ENCODE peak calls at places on chromosome 19, in five cellular contexts. Y, J, T, Z and P are unnamed samples.

GRCh38 chr19:53942001-53942786 is 20.5 kb upstream of the CACNG8 start:
- DNase-seq in T (no peak), J (peak), Y (no peak), Z (peak), P (no peak)

GRCh38 chr19:49097453-49098288 is 12.4 kb downstream of the SNRNP70 start:
- DNase-seq in T (peak), Y (peak), J (peak), Z (peak), P (no peak)

GRCh38 chr19:48480476-48481190 is 11.5 kb downstream of the CYTH2 start:
- DNase-seq in T (no peak), Y (peak), Z (peak), J (peak), P (no peak)

GRCh38 chr19:42132030-42132628 is at the start of gene POU2F2:
- DNase-seq in Z (no peak), T (peak), J (no peak), Y (peak), P (no peak)

GRCh38 chr19:51971624-51972023 is 15.0 kb downstream of the ZNF350 start:
- DNase-seq in T (no peak), Z (no peak), J (peak), Y (no peak), P (no peak)

GRCh38 chr19:16571283-16571682 is 932 bp downstream of the SLC35E1 start:
- DNase-seq in Z (no peak), Y (no peak), T (no peak), J (peak), P (peak)

GRCh38 chr19:4585556-4585955 is 26.1 kb upstream of the SEMA6B start:
- DNase-seq in J (no peak), Z (no peak), T (no peak), Y (no peak), P (no peak)

GRCh38 chr19:6047256-6047655 is 63.0 kb downstream of the RFX2 start:
- DNase-seq in Y (no peak), T (peak), Z (no peak), J (no peak), P (no peak)

GRCh38 chr19:11041966-11042627 is 47.2 kb upstream of the LDLR start:
- DNase-seq in J (no peak), Z (no peak), Y (no peak), T (no peak), P (no peak)

GRCh38 chr19:49064029-49064629 is 489 bp downstream of the NTF4 start:
- DNase-seq in T (no peak), Z (no peak), J (no peak), Y (no peak), P (no peak)

GRCh38 chr19:49643466-49643865 is 1.5 kb downstream of the SCAF1 start:
- DNase-seq in Z (no peak), Y (no peak), T (no peak), J (no peak), P (no peak)

GRCh38 chr19:32254128-32254527 is 91.3 kb upstream of the ZNF507 start:
- DNase-seq in T (no peak), Z (no peak), Y (no peak), J (no peak), P (no peak)

GRCh38 chr19:1855828-1856255 is 7.5 kb downstream of the KLF16 start:
- DNase-seq in J (no peak), Z (no peak), T (no peak), Y (no peak), P (no peak)

GRCh38 chr19:3533563-3534216 is 5.3 kb upstream of the TEKTIP1 start:
- DNase-seq in Y (no peak), T (no peak), J (no peak), Z (no peak), P (no peak)

GRCh38 chr19:23971598-23971997 is 56.9 kb downstream of the ZNF726 start:
- DNase-seq in Z (no peak), Y (peak), J (no peak), T (no peak), P (no peak)

GRCh38 chr19:45554481-45554880 is 30.1 kb downstream of the OPA3 start:
- DNase-seq in J (no peak), T (no peak), Z (no peak), Y (no peak), P (no peak)

GRCh38 chr19:5877869-5878268 is 7.5 kb upstream of the FUT5 start:
- DNase-seq in Y (no peak), T (no peak), Z (no peak), J (no peak), P (no peak)

GRCh38 chr19:35135389-35135909 is 590 bp upstream of the LGI4 start:
- DNase-seq in J (peak), T (peak), Y (peak), Z (peak), P (no peak)

GRCh38 chr19:34274827-34275625 is 20.7 kb downstream of the GARRE1 start:
- DNase-seq in Y (no peak), J (peak), T (no peak), Z (peak), P (peak)

DNA sequence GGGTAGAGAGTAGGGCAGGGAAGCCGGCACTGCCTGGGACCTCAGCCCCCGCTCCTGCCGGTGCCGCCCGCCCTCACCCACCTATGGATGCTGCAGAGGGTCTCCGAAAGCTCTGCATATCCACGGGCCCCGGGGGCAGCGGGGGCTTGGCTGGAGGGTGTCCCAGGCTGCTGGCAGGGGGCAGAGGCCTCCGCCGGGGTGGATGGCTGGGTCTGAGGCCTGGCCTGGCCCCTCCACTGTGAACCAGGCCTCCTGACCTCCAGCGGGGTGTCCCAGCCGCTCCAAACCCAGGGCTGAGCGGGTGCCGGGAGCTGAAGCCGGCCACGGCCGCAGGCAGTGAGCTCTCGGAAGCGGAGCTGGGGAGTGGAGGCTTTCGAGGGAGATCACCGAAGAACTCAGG is 4.1 kb downstream of the PRAM1 start:
- DNase-seq in Z (no peak), Y (no peak), T (no peak), J (no peak), P (no peak)
- H3K4me3 ChIP-seq in Z (no peak), Y (no peak), T (no peak), J (no peak), P (no peak)

GRCh38 chr19:36719687-36720556 is 32.5 kb downstream of the ZNF567 start:
- DNase-seq in Z (no peak), Y (no peak), J (peak), T (no peak), P (no peak)
- H3K4me3 ChIP-seq in Z (no peak), Y (no peak), J (no peak), T (no peak), P (no peak)

GRCh38 chr19:15555759-15556633 is 47.7 kb downstream of the CYP4F22 start:
- DNase-seq in J (peak), T (peak), Z (peak), Y (peak), P (peak)
- H3K4me3 ChIP-seq in J (peak), T (peak), Z (peak), Y (no peak), P (peak)

GRCh38 chr19:17948967-17949930 is 16.4 kb downstream of the CCDC124 start:
- DNase-seq in Z (no peak), J (no peak), Y (no peak), T (no peak), P (no peak)
- H3K4me3 ChIP-seq in Z (no peak), J (no peak), Y (no peak), T (peak), P (peak)

GRCh38 chr19:13209797-13210775 is 59.9 kb downstream of the IER2 start:
- DNase-seq in T (no peak), J (no peak), Z (no peak), Y (no peak), P (no peak)

GRCh38 chr19:13211426-13212308 is 61.5 kb downstream of the IER2 start:
- DNase-seq in T (peak), Z (no peak), J (no peak), Y (no peak), P (no peak)

GRCh38 chr19:13214036-13214730 is 64.0 kb downstream of the IER2 start:
- DNase-seq in Y (no peak), Z (no peak), J (no peak), T (no peak), P (no peak)

GRCh38 chr19:13210941-13211340 is 60.7 kb downstream of the IER2 start:
- DNase-seq in Z (no peak), T (no peak), J (no peak), Y (no peak), P (no peak)

DNA sequence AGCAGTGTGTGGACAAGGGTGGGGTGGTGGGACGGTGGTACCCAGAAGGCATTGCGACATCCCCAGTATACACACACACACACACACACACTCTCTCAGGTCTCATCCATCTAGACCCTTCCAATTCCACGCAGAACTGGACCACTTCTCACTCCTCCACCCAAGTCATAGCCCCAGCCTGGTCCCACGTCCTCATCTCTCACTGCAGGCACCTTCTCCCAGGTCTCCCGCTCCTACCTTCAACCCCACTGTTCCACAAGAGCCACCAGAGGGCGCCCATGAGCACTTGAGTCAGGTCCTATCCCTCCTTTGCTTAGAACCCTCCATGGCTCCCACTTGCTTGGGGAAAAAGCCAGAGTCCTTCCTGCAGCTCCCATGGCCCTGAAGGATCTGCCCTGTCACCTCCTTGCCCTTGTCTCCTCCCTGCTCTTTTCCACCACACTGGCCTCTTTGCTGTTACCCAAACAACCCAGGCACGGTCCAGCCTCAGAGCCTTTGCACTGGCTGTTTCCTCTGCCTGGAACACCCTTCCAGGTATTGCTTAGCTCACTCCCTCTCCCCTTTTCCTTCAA is 62.6 kb downstream of the IER2 start:
- DNase-seq in Z (peak), T (peak), J (peak), Y (peak), P (no peak)
- H3K4me3 ChIP-seq in Z (no peak), T (no peak), J (no peak), Y (no peak), P (no peak)

DNA sequence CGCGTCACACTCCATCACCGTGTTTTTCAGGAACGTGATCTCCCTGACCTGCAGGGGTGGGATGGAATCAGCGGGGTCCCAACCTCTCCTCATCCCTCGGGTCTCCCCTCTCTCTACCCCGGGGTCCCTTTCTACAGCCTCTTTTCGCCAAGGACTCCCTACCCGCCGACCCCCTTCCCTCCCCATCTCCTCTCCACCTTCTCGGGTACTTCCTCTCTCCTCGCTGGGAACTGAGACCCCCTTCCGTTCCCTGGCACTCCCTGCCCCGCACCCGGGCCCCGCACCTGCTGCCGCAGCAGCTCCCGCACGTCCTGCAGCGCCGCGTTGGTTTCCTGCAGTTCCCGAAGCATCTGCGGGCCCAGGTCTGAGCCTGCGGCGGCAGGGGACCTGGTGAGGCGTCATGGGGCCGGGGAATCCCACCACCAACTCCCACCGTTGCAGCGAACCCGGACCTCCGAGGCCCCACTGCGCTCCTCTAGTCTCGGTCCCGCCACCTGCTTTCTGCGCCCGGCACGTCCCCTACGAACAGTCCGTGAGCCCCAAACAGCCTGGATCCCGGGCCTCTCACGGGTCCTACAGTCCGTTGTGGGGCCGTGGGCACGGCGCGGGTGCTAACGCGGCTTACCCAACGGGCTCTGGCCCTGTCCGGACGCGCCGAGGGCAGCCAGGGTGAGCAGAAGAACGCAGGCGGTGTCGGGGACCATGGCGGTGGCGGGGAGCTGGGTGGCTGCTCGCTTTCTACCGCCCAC is at the start of gene COMP:
- DNase-seq in Y (no peak), J (no peak), Z (no peak), T (no peak), P (no peak)
- H3K4me3 ChIP-seq in Y (no peak), J (peak), Z (no peak), T (peak), P (no peak)

GRCh38 chr19:821976-822773 is 420 bp upstream of the PLPPR3 start:
- DNase-seq in J (no peak), T (no peak), Y (no peak), Z (no peak), P (no peak)
- H3K4me3 ChIP-seq in J (no peak), T (peak), Y (no peak), Z (no peak), P (peak)